ENCODE peak calls at places on chromosome 2, in ten cellular contexts. A, L, Q, M, U, C, P, Y, Z and I are unnamed samples.

GRCh38 chr2:168661404-168661869 is 141.0 kb upstream of the NOSTRIN start:
- DNase-seq in C (no peak), M (no peak), P (no peak), A (no peak), Y (no peak), Q (no peak), U (no peak), Z (no peak), L (no peak), I (no peak)

GRCh38 chr2:134917219-134917957 is 1.2 kb upstream of the CCNT2 start:
- DNase-seq in P (no peak), Y (no peak), Q (no peak), Z (no peak), U (no peak), L (peak; percentile 45), A (peak; percentile 31), M (no peak), C (peak; percentile 5), I (peak; percentile 55)

GRCh38 chr2:208047840-208048239 is 22.5 kb upstream of the PLEKHM3 start:
- DNase-seq in A (no peak), M (no peak), Y (no peak), L (no peak), C (no peak), P (no peak), Q (no peak), Z (no peak), U (no peak), I (no peak)

GRCh38 chr2:172340394-172340793 is 87.0 kb upstream of the ITGA6 start:
- DNase-seq in U (no peak), M (peak; percentile 8), P (no peak), Q (no peak), Z (no peak), L (no peak), Y (no peak), A (no peak), C (no peak), I (no peak)

GRCh38 chr2:120568975-120569268 is 166.7 kb upstream of the GLI2 start:
- DNase-seq in C (no peak), M (no peak), Z (no peak), P (no peak), Q (no peak), A (no peak), Y (no peak), U (no peak), L (no peak), I (no peak)

GRCh38 chr2:45897836-45898235 is 246.4 kb downstream of the PRKCE start:
- DNase-seq in P (no peak), M (no peak), L (no peak), Z (no peak), A (no peak), U (no peak), Y (no peak), C (no peak), Q (no peak), I (no peak)

GRCh38 chr2:230224458-230224857 is 1.1 kb upstream of the SP140 start:
- DNase-seq in Z (no peak), A (no peak), Y (no peak), M (no peak), P (no peak), U (no peak), C (no peak), Q (no peak), L (no peak), I (no peak)

GRCh38 chr2:53104263-53104662 is 663.3 kb upstream of the CHAC2 start:
- DNase-seq in Z (peak; percentile 66), A (no peak), C (peak; percentile 71), L (no peak), Q (peak; percentile 48), U (peak; percentile 73), M (peak; percentile 54), Y (peak; percentile 4), P (no peak), I (no peak)

GRCh38 chr2:225165052-225165451 is 122.8 kb upstream of the DOCK10 start:
- DNase-seq in L (no peak), U (peak; percentile 82), C (peak; percentile 89), M (no peak), A (no peak), P (no peak), Q (no peak), Y (no peak), Z (no peak), I (no peak)

GRCh38 chr2:162037028-162037795 is 36.8 kb downstream of the DPP4 start:
- DNase-seq in Q (peak; percentile 28), C (peak; percentile 20), M (peak; percentile 30), U (no peak), Z (no peak), A (no peak), P (no peak), L (no peak), Y (no peak), I (no peak)
- H3K4me3 ChIP-seq in Q (no peak overlapping the region), C (no peak overlapping the region), M (no peak overlapping the region), U (no peak overlapping the region), Z (no peak overlapping the region), A (no peak overlapping the region), P (no peak overlapping the region), L (no peak overlapping the region), Y (no peak overlapping the region), I (no peak overlapping the region)

DNA sequence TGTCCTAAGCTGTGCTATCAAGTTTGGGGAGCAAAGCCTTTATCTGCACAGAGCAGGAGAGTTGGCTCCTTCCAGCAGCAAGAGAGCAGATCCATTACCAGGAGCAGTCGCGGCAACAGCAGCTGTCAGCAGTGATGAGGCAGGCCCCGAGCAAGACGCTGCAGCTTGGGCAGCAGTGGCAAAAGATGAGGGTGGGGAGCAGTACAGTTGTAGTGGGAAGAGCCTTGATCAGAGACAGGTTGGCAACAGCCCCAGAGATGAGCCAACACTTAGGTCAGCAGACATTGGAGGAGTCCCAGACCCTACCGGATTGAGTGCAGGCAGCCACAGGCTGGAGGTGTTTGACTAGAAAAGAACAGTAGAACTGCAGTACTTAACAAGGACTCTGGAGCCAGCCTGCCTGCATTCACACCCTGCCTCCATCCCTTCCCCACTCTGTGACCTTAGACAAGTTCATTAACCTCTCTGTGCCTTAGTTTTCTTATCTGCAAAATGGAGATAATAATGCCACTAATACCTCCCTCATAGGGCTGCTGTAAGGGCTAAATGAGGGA is 117.1 kb upstream of the SERTAD2 start:
- DNase-seq in L (no peak), Z (peak; percentile 84), Q (peak; percentile 89), A (no peak), Y (peak; percentile 64), P (no peak), M (no peak), U (peak; percentile 97), C (peak; percentile 99), I (no peak)
- H3K4me3 ChIP-seq in L (no peak overlapping the region), Z (no peak overlapping the region), Q (no peak overlapping the region), A (no peak overlapping the region), Y (no peak overlapping the region), P (no peak overlapping the region), M (no peak overlapping the region), U (no peak overlapping the region), C (no peak overlapping the region), I (no peak overlapping the region)

GRCh38 chr2:218780851-218781690 is 876 bp upstream of the CYP27A1 start:
- DNase-seq in Z (no peak), P (no peak), A (no peak), L (no peak), M (no peak), Y (no peak), U (no peak), Q (no peak), C (no peak), I (no peak)

GRCh38 chr2:218780026-218780425 is 1.9 kb upstream of the CYP27A1 start:
- DNase-seq in P (no peak), Q (no peak), L (no peak), M (no peak), U (no peak), Z (no peak), A (no peak), C (no peak), Y (no peak), I (no peak)

GRCh38 chr2:218783612-218784169 is 1.7 kb downstream of the CYP27A1 start:
- DNase-seq in L (no peak), P (no peak), C (no peak), U (no peak), A (no peak), Y (no peak), M (no peak), Q (no peak), Z (no peak), I (no peak)

GRCh38 chr2:218782529-218782845 is 540 bp downstream of the CYP27A1 start:
- DNase-seq in L (no peak), Z (no peak), P (no peak), Y (no peak), Q (no peak), M (no peak), U (no peak), A (no peak), C (peak; percentile 6), I (no peak)

DNA sequence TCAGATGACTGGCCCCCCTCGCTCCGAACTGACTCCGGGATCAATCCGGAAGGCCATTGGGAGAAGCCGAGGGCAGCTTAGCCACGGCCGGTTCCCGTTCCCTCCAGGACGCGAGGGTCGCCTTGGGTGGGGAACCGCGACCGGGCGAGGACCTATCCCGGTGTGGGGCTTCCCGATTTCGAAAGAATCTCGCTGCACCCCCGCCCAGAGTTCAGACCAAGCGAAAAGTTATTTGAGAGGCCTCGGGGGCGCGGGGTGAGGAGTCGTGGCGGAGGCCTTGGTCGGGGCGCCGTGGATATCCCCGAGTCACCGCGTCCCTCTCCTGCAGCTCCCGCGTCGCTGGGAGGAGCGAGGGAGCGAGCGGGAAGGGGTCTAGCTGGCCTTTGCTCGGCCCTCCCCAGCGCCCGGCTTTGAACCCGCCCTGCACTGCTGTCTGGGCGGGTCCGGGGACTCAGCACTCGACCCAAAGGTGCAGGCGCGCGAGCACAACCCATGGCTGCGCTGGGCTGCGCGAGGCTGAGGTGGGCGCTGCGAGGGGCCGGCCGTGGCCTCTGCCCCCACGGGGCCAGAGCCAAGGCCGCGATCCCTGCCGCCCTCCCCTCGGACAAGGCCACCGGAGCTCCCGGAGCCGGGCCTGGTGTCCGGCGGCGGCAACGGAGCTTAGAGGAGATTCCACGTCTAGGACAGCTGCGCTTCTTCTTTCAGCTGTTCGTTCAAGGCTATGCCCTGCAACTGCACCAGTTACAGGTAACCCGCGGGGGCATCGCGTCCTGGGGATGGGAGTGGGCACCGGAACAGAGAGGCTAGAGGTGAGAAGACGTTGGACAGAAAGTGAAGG is at the start of gene CYP27A1:
- DNase-seq in A (no peak), C (peak; percentile 29), U (no peak), L (no peak), M (peak; percentile 43), Y (no peak), Q (peak; percentile 32), P (no peak), Z (peak; percentile 14), I (peak; percentile 48)
- H3K4me3 ChIP-seq in A (no peak within 1 kb of the TSS), C (peak within 1 kb of the TSS; percentile 56), U (peak within 1 kb of the TSS; percentile 44), L (no peak within 1 kb of the TSS), M (peak within 1 kb of the TSS; percentile 44), Y (peak within 1 kb of the TSS; percentile 52), Q (peak within 1 kb of the TSS; percentile 50), P (no peak within 1 kb of the TSS), Z (peak within 1 kb of the TSS; percentile 51), I (peak within 1 kb of the TSS; percentile 62)

DNA sequence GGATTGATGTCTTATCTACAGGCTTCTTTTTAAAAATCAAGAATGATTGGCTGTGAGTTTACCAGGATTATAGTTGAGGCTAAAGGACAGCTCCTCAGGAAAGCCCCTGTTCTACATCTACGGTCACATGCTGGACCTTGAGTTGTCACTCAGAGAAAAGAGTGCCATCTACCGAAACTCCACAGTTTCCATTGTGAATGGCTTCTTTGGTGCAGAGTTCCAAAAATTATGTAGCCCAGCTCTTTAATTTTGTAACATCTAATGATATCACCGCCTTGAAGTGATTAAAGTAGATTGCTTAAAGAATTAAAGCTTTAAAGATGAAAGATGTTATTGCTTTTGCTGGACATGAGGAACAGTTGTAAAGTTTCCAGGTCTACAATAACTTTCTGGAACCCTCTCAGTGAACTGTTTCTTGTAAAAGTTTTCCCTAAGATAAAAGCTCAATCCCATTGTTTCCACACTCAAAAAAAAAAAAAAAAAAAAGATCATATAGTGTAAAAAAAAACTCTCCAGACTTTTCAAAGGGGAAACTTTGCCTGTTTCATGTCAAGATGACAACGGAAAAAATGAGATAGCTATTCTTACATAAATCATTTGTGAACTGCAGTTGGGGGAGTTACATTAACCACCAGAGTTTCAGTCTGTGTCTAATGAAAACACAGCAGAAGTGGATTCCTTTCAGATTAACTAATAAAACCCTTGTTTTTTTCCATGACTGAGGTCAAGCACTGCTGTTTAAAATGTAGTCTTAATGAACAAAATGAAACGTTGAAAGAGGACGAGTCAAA is 4.3 kb downstream of the COL3A1 start:
- DNase-seq in C (peak; percentile 81), Q (peak; percentile 91), P (no peak), U (peak; percentile 69), Y (no peak), M (peak; percentile 86), A (no peak), Z (peak; percentile 94), L (peak; percentile 44), I (peak; percentile 46)
- H3K4me3 ChIP-seq in C (peak overlapping the region; percentile 85), Q (peak overlapping the region; percentile 60), P (no peak overlapping the region), U (peak overlapping the region; percentile 19), Y (no peak overlapping the region), M (no peak overlapping the region), A (no peak overlapping the region), Z (peak overlapping the region; percentile 84), L (no peak overlapping the region), I (no peak overlapping the region)